ENCODE peak calls at places on chromosomes 12 and 14, in four cellular contexts. R is IMR-90, A is K562, P is HepG2. X is an unnamed sample.

GRCh38 chr12:131084341-131085011 is 130.8 kb downstream of the ADGRD1 start:
- DNase-seq in R (no peak), A (no peak), P (no peak), X (no peak)

GRCh38 chr14:90091393-90091792 is 29.6 kb downstream of the KCNK13 start:
- DNase-seq in R (peak; percentile 20), A (no peak), P (no peak), X (no peak)

GRCh38 chr14:98622208-98623051 is 649.6 kb downstream of the BCL11B start:
- DNase-seq in R (no peak), A (no peak), P (no peak), X (no peak)

GRCh38 chr14:39169541-39169900 is 612 bp downstream of the TRAPPC6B start:
- DNase-seq in R (no peak), A (no peak), P (no peak), X (no peak)

GRCh38 chr12:60174476-60174875 is 578.6 kb downstream of the SLC16A7 start:
- DNase-seq in R (peak; percentile 55), A (no peak), P (no peak), X (no peak)

GRCh38 chr12:126397071-126397571 is 1331.9 kb downstream of the AACS start:
- DNase-seq in R (no peak), A (no peak), P (no peak), X (no peak)

GRCh38 chr12:50862316-50862715 is 19.6 kb downstream of the TMPRSS12 start:
- DNase-seq in R (peak; percentile 77), A (no peak), P (no peak), X (peak; percentile 44)

GRCh38 chr12:91215940-91216454 is 33.4 kb upstream of the DCN start:
- DNase-seq in R (peak; percentile 95), A (no peak), P (no peak), X (no peak)

GRCh38 chr12:72000969-72001648 is 62.5 kb downstream of the TPH2 start:
- DNase-seq in R (no peak), A (no peak), P (no peak), X (no peak)

GRCh38 chr12:96403870-96404269 is 3.6 kb upstream of the CDK17 start:
- DNase-seq in R (no peak), A (no peak), P (no peak), X (no peak)

GRCh38 chr12:66190519-66191406 is 1.7 kb downstream of the IRAK3 start:
- DNase-seq in R (peak; percentile 52), A (no peak), P (no peak), X (no peak)
- H3K27ac ChIP-seq in R (no peak overlapping the region), A (no peak overlapping the region), P (no peak overlapping the region), X (no peak overlapping the region)

GRCh38 chr12:22414742-22415141 is 80.2 kb upstream of the ST8SIA1 start:
- DNase-seq in R (no peak), A (no peak), P (no peak), X (no peak)
- TF ChIP-seq MAZ in R (no peak), A (no peak), P (no peak), X (no peak)

GRCh38 chr12:121453629-121454028 is 53.7 kb downstream of the RNF34 start:
- DNase-seq in R (no peak), A (no peak), P (no peak), X (no peak)

GRCh38 chr12:121452356-121453021 is 52.6 kb downstream of the RNF34 start:
- DNase-seq in R (no peak), A (no peak), P (no peak), X (no peak)

GRCh38 chr12:121454921-121455320 is 55.0 kb downstream of the RNF34 start:
- DNase-seq in R (no peak), A (no peak), P (no peak), X (no peak)

GRCh38 chr12:121451931-121452330 is 52.0 kb downstream of the RNF34 start:
- DNase-seq in R (no peak), A (no peak), P (no peak), X (no peak)

GRCh38 chr12:121453022-121453360 is 53.1 kb downstream of the RNF34 start:
- DNase-seq in R (no peak), A (no peak), P (no peak), X (no peak)
- H3K27ac ChIP-seq in R (no peak overlapping the region), A (no peak overlapping the region), P (no peak overlapping the region), X (no peak overlapping the region)

DNA sequence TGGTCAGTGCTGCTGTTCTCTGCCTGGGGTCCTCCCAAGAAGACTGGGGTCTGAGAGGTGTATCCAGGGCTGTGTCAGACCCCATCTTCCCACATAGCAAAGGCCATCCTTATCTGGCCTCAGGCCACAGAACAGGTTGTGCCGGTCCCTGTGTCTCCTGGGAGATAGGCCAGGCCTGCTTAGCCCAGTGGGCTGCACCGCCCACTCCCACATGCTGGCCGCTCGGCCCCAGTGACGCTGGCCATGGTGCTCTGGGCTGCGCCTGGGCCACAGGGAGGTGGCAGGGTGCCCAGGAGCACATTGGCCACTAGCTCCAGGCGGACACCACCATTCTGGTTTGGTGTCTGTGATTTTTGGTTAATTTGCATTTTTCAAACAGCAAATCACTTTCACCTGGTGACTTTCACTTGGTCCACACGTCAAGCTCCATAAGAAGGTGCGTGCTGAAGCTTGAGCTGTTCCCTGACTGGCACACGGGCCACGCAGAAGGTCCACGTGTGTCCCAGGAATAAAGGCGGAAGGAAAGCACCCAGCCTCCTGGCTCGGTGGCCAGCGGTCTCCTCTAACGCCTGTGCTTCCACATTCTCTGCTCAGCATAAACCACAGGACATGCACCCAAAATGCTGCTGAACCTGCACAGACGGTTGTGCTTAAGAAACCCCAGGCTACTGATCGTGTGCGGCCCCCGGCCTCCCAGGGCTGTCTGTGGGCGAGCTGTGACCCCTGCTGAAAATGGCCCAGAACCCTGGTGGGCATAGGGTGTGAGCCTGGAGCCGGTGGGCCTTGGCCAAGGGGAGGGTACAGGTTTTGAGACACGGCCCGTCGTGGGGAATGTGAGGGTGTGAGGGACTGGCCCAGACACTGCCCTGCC is 4.6 kb downstream of the FBRSL1 start:
- DNase-seq in R (no peak), A (peak; percentile 72), P (no peak), X (no peak)
- TF ChIP-seq MAZ in R (no peak), A (no peak), P (no peak), X (no peak)

GRCh38 chr14:65226824-65227604 is 124.7 kb upstream of the MAX start:
- DNase-seq in R (peak; percentile 62), A (no peak), P (peak; percentile 97), X (peak; percentile 80)
- H3K27ac ChIP-seq in R (peak overlapping the region; percentile 17), A (no peak overlapping the region), P (peak overlapping the region; percentile 90), X (peak overlapping the region; percentile 38)

GRCh38 chr12:111426341-111427185 is 20.8 kb downstream of the SH2B3 start:
- DNase-seq in R (peak; percentile 50), A (no peak), P (no peak), X (no peak)

GRCh38 chr12:111428728-111429175 is 23.0 kb downstream of the SH2B3 start:
- DNase-seq in R (no peak), A (no peak), P (no peak), X (no peak)

GRCh38 chr12:111425655-111426054 is 19.9 kb downstream of the SH2B3 start:
- DNase-seq in R (peak; percentile 39), A (no peak), P (no peak), X (no peak)

GRCh38 chr12:111428081-111428727 is 22.5 kb downstream of the SH2B3 start:
- DNase-seq in R (no peak), A (no peak), P (no peak), X (no peak)

DNA sequence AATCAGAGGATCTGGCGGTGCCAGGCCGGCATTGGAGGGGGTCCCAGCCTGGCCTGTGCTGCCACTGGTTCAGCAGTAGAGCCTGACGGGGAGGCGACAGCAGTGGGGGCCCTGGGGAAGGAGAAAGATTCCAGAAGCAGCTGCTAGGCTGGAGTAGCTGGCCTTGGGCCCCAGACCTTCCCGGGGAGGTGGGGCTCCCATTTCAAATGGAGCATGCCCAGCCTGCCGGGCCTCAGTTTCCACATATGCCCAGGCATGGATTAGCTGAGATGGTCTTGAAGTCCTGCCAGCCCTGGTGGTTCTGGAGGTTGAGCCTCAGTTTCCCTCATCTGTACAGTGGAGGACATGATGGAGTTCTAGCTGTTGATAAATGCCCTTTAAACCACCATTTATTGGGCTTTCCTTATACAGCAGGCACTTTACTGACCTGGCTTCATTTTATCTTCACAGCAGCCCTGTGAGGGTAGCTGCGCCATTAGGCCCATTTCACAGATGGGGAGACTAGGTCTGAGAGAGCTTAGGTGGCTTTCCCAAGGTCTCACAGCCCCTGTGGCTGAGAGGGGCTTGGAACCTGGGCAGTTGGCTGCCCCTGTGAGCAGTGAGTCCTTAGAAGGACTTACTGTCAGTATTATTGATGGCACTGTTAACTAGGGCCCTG is 21.8 kb downstream of the SH2B3 start:
- DNase-seq in R (no peak), A (no peak), P (no peak), X (no peak)
- TF ChIP-seq MAZ in R (no peak), A (no peak), P (no peak), X (no peak)

GRCh38 chr12:6237830-6238229 is 37.6 kb downstream of the CD9 start:
- DNase-seq in R (no peak), A (no peak), P (no peak), X (no peak)

GRCh38 chr12:6235906-6236640 is 35.9 kb downstream of the CD9 start:
- DNase-seq in R (no peak), A (no peak), P (no peak), X (no peak)

GRCh38 chr12:6241495-6241894 is 41.3 kb downstream of the CD9 start:
- DNase-seq in R (no peak), A (no peak), P (no peak), X (no peak)

GRCh38 chr12:6236641-6236940 is 36.4 kb downstream of the CD9 start:
- DNase-seq in R (no peak), A (no peak), P (no peak), X (no peak)

GRCh38 chr12:6238875-6239274 is 38.7 kb downstream of the CD9 start:
- DNase-seq in R (no peak), A (no peak), P (no peak), X (no peak)
- H3K27ac ChIP-seq in R (no peak overlapping the region), A (no peak overlapping the region), P (no peak overlapping the region), X (no peak overlapping the region)

DNA sequence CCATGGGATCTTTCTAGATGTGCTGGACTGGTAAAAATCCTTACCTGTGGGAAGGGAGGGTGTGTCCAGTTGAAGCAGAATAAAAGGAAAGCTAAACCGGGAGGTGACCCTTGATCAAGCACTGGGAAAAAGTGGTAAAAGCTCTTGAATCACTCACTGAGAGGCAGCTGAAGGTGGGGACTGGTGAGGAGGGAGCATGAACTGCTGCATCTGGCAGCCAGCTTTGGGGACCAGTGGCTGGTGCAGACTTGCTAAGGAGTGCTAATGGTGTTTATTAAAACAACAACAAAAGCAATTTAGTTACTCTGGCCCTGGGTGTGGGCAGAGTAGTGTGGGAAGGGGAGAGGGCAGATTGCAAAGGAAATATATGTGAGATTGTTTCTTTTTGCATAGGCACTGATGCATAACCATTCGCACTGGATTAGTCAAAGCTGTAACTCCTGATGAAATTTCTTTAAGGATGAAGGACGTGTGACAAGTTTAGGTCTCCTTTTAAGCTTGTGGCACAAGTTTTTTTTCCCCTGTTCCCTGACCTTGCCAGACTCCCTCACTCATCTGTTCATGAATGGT is 8.1 kb downstream of the TXNRD1 start:
- DNase-seq in R (no peak), A (no peak), P (no peak), X (no peak)
- TF ChIP-seq MAZ in R (no peak), A (no peak), P (no peak), X (no peak)